ENCODE peak calls at places on chromosomes 1 and 21, in five cellular contexts. One of them, this sample, is unnamed.

GRCh38 chr1:44245066-44245465 is 31.8 kb downstream of the DMAP1 start:
- DNase-seq in bronchial epithelial cell: no peak
- DNase-seq in IMR-90: no peak
- DNase-seq in astrocyte: no peak
- DNase-seq in effector memory CD4-positive, alpha-beta T cell: no peak
- DNase-seq in this sample: no peak

GRCh38 chr1:20367626-20368025 is 77.0 kb downstream of the VWA5B1 start:
- DNase-seq in IMR-90: no peak
- DNase-seq in bronchial epithelial cell: no peak
- DNase-seq in astrocyte: no peak
- DNase-seq in effector memory CD4-positive, alpha-beta T cell: no peak
- DNase-seq in this sample: no peak

GRCh38 chr1:229165327-229165726 is 105.6 kb upstream of the RAB4A start:
- DNase-seq in effector memory CD4-positive, alpha-beta T cell: no peak
- DNase-seq in bronchial epithelial cell: no peak
- DNase-seq in IMR-90: no peak
- DNase-seq in astrocyte: no peak
- DNase-seq in this sample: no peak

GRCh38 chr1:10973552-10973951 is 38.9 kb upstream of the TARDBP start:
- DNase-seq in IMR-90: no peak
- DNase-seq in effector memory CD4-positive, alpha-beta T cell: no peak
- DNase-seq in astrocyte: peak; percentile 43
- DNase-seq in bronchial epithelial cell: no peak
- DNase-seq in this sample: peak; percentile 47

GRCh38 chr1:234316486-234316885 is 56.8 kb upstream of the COA6 start:
- DNase-seq in astrocyte: no peak
- DNase-seq in IMR-90: no peak
- DNase-seq in bronchial epithelial cell: no peak
- DNase-seq in effector memory CD4-positive, alpha-beta T cell: no peak
- DNase-seq in this sample: no peak

GRCh38 chr21:43866659-43867331 is 1.8 kb downstream of the AGPAT3 start:
- DNase-seq in effector memory CD4-positive, alpha-beta T cell: peak; percentile 58
- DNase-seq in astrocyte: no peak
- DNase-seq in bronchial epithelial cell: peak; percentile 40
- DNase-seq in IMR-90: no peak
- DNase-seq in this sample: peak; percentile 44

GRCh38 chr1:116232989-116233514 is 121.9 kb downstream of the MAB21L3 start:
- DNase-seq in IMR-90: no peak
- DNase-seq in astrocyte: no peak
- DNase-seq in effector memory CD4-positive, alpha-beta T cell: no peak
- DNase-seq in bronchial epithelial cell: no peak
- DNase-seq in this sample: no peak

GRCh38 chr1:179121159-179121938 is 39.5 kb downstream of the TOR3A start:
- DNase-seq in astrocyte: no peak
- DNase-seq in effector memory CD4-positive, alpha-beta T cell: no peak
- DNase-seq in bronchial epithelial cell: peak; percentile 26
- DNase-seq in IMR-90: peak; percentile 62
- DNase-seq in this sample: no peak

GRCh38 chr1:85846706-85847105 is 138.5 kb upstream of the ZNHIT6 start:
- DNase-seq in bronchial epithelial cell: peak; percentile 39
- DNase-seq in effector memory CD4-positive, alpha-beta T cell: no peak
- DNase-seq in IMR-90: no peak
- DNase-seq in astrocyte: no peak
- DNase-seq in this sample: no peak

GRCh38 chr1:155124503-155125463 is 2.9 kb upstream of the EFNA1 start:
- DNase-seq in IMR-90: peak; percentile 38
- DNase-seq in effector memory CD4-positive, alpha-beta T cell: no peak
- DNase-seq in bronchial epithelial cell: peak; percentile 69
- DNase-seq in astrocyte: peak; percentile 13
- DNase-seq in this sample: peak; percentile 85

GRCh38 chr1:1124508-1124785 is 8.6 kb upstream of the C1orf159 start:
- DNase-seq in IMR-90: no peak
- DNase-seq in effector memory CD4-positive, alpha-beta T cell: no peak
- DNase-seq in astrocyte: no peak
- DNase-seq in bronchial epithelial cell: no peak
- DNase-seq in this sample: no peak

GRCh38 chr1:60274422-60275419 is 201.2 kb upstream of the C1orf87 start:
- DNase-seq in astrocyte: no peak
- DNase-seq in bronchial epithelial cell: no peak
- DNase-seq in effector memory CD4-positive, alpha-beta T cell: no peak
- DNase-seq in IMR-90: no peak
- DNase-seq in this sample: no peak

GRCh38 chr1:33258788-33259274 is 2.5 kb downstream of the ZNF362 start:
- DNase-seq in IMR-90: no peak
- DNase-seq in astrocyte: no peak
- DNase-seq in bronchial epithelial cell: no peak
- DNase-seq in effector memory CD4-positive, alpha-beta T cell: no peak
- DNase-seq in this sample: no peak

GRCh38 chr1:224498574-224499170 is 64.1 kb upstream of the WDR26 start:
- DNase-seq in bronchial epithelial cell: peak; percentile 95
- DNase-seq in effector memory CD4-positive, alpha-beta T cell: no peak
- DNase-seq in astrocyte: peak; percentile 89
- DNase-seq in IMR-90: peak; percentile 76
- DNase-seq in this sample: peak; percentile 88

DNA sequence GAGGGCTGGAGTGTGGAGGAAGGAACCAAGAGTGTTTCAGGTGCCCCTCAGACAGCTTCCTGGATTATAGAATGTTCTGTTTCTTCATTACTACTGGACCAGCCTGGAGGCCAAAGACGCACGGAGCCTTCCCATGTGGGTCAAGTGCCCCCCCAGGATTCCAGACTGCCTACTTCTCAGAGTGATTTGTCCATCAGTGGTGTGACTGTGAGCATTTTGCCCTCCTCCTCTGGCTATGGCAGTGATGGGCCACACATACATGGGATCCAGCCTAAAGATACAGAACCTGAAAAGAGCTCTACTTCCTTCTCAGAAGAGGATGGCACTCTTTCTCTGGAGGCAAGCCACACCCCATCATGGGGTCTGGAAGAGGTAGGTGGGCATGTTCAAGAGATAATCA is 64.9 kb downstream of the MACF1 start:
- DNase-seq in effector memory CD4-positive, alpha-beta T cell: no peak
- DNase-seq in bronchial epithelial cell: no peak
- DNase-seq in IMR-90: no peak
- DNase-seq in astrocyte: no peak
- DNase-seq in this sample: no peak
- H3K4me3 ChIP-seq in effector memory CD4-positive, alpha-beta T cell: no peak overlapping the region
- H3K4me3 ChIP-seq in bronchial epithelial cell: no peak overlapping the region
- H3K4me3 ChIP-seq in IMR-90: no peak overlapping the region
- H3K4me3 ChIP-seq in astrocyte: no peak overlapping the region
- H3K4me3 ChIP-seq in this sample: peak overlapping the region; percentile 6

DNA sequence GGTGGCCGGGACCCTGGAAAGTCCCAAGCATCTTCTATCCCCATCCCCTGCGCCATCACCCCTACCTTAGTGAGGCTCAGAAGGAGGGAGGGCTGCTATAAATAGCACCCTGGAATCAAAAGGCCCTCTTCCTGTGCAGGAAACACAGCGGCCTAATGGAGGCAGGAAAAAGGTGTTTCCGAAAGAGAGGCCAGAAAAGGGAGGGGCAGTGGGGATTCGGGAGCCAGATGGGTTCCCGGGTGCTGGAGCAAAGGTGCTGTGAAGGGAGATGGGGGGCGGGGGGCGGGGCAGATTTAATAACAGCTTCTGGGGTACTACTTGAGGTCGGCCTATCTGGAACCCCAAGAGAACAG is 16.6 kb downstream of the NAV1 start:
- DNase-seq in astrocyte: no peak
- DNase-seq in effector memory CD4-positive, alpha-beta T cell: no peak
- DNase-seq in IMR-90: no peak
- DNase-seq in bronchial epithelial cell: no peak
- DNase-seq in this sample: no peak
- H3K4me3 ChIP-seq in astrocyte: no peak overlapping the region
- H3K4me3 ChIP-seq in effector memory CD4-positive, alpha-beta T cell: no peak overlapping the region
- H3K4me3 ChIP-seq in IMR-90: no peak overlapping the region
- H3K4me3 ChIP-seq in bronchial epithelial cell: no peak overlapping the region
- H3K4me3 ChIP-seq in this sample: no peak overlapping the region

DNA sequence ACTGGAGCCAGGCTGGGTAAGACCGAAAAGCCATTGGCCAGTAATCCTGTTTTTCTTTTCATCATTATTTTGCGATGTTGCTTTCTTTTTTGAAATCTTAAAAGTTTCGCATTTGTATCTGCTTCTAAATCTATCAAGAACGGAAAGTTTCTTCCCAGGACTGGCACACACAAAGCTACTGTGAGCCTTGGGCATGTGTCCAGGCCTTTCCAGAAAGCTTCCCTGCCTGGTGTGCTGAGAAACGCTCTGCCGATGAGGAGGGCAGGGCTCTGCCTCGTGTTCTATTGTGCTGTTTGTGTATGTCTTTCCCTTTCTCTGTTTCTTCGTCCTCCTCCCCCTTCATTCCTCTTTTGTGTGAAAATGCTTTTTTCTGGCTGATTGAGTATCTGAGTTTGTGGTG is 72.4 kb downstream of the RGL1 start:
- DNase-seq in effector memory CD4-positive, alpha-beta T cell: no peak
- DNase-seq in IMR-90: peak; percentile 31
- DNase-seq in astrocyte: peak; percentile 52
- DNase-seq in bronchial epithelial cell: no peak
- DNase-seq in this sample: no peak
- H3K4me3 ChIP-seq in effector memory CD4-positive, alpha-beta T cell: no peak overlapping the region
- H3K4me3 ChIP-seq in IMR-90: peak overlapping the region; percentile 0
- H3K4me3 ChIP-seq in astrocyte: peak overlapping the region; percentile 39
- H3K4me3 ChIP-seq in bronchial epithelial cell: no peak overlapping the region
- H3K4me3 ChIP-seq in this sample: no peak overlapping the region

DNA sequence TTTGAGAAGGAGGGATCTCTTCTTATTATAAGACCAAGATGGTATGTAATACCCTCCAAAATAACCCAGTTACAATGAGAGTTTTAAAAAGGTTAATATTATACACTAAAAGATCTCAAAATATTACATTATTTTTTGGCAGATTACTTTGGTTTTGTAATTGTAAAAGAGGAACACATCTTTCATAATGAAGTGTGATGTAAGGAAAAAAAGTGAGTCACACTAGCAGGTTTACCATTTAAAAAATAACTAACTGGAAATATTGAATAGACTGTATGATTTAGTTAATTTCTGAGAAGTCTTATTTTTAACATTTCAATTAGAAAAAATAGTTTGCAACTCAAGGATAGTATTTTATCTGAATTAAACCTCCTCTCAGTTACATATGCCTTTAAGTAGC is 1.1 kb downstream of the F5 start:
- DNase-seq in bronchial epithelial cell: peak; percentile 29
- DNase-seq in IMR-90: no peak
- DNase-seq in effector memory CD4-positive, alpha-beta T cell: no peak
- DNase-seq in astrocyte: no peak
- DNase-seq in this sample: no peak
- H3K4me3 ChIP-seq in bronchial epithelial cell: no peak overlapping the region
- H3K4me3 ChIP-seq in IMR-90: no peak overlapping the region
- H3K4me3 ChIP-seq in effector memory CD4-positive, alpha-beta T cell: no peak overlapping the region
- H3K4me3 ChIP-seq in astrocyte: no peak overlapping the region
- H3K4me3 ChIP-seq in this sample: no peak overlapping the region

DNA sequence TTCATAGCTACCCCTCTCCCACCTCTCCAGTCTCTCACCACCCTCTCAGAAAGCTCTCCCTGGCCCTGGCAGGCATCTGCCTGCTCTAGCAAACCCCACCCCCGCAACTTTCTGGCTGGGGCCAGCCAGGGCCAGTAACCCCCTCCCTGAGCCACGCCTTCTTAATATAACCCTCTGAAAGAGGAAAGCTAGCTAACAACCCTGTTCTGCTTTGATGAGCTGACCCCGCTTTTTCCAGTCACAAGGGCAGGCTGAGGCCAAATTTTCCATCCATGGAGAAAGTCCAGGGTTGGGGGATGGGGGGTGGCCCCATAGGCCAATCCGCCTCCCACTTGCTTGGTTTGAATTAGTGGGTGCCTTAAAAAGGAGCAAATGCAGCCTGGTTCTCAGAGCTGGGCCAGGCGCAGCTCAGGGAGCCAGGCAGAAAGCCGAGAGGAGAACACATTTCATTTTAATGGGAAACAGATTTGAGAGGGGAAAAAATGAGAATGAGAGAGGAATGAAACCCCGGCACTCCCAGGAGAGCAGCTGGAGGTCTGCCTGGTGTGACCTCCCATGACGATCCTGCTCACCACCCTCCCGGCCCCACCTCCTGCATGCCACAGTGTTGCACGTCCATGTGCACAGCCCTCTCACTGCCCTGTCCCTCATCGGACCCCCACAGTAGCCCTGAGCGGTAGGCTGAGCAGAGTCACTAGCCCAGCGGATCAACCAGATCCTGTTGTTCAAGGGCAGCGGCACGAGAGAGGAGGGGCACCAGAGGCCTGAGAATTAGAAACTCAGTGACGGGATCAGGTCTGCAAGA is 62.3 kb downstream of the OPTC start:
- DNase-seq in effector memory CD4-positive, alpha-beta T cell: no peak
- DNase-seq in bronchial epithelial cell: no peak
- DNase-seq in astrocyte: peak; percentile 74
- DNase-seq in IMR-90: peak; percentile 85
- DNase-seq in this sample: no peak
- H3K4me3 ChIP-seq in effector memory CD4-positive, alpha-beta T cell: no peak overlapping the region
- H3K4me3 ChIP-seq in bronchial epithelial cell: no peak overlapping the region
- H3K4me3 ChIP-seq in astrocyte: no peak overlapping the region
- H3K4me3 ChIP-seq in IMR-90: no peak overlapping the region
- H3K4me3 ChIP-seq in this sample: no peak overlapping the region

DNA sequence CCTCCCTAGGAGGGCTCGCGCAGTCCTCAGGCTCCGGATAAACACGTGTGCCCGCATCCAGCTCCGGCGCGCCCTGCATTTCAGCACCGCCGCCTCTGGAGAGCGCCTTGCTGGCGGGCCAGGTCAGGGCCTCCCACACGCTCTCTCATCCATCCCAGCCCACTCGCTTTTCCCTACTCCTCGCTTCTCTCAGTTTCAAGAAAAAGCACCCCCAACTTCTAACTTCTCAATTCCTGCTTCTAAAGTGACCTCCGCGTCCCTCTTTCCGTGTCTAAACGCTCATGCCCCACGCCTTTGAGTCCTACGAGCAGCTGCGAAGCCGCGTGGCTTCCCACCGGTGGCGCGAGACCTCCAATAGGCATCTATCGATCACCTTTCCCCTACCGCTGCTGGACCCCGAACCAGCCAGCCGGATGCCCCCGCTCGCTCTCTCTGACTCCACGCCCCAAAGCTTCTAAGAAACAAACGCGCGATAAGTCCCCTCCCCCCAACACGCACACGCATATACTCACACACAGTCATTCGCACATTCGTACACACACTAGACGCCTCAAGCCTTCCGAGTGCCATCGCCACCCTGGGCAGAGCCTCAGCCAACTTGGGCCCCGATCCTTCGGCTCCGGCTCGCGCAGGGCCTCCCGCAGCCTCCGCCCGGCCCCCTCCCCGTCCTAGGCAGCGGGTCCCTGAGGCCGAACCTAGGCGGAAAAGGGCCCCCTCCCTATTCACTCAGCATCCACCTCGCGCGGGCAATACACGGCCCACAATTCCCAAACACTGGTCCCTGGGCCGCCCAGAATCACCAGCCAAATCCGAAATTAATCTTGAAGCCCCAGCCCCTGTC is 1.1 kb downstream of the NMNAT2 start:
- DNase-seq in IMR-90: peak; percentile 43
- DNase-seq in astrocyte: peak; percentile 37
- DNase-seq in effector memory CD4-positive, alpha-beta T cell: no peak
- DNase-seq in bronchial epithelial cell: peak; percentile 34
- DNase-seq in this sample: peak; percentile 50
- H3K4me3 ChIP-seq in IMR-90: no peak overlapping the region
- H3K4me3 ChIP-seq in astrocyte: peak overlapping the region; percentile 46
- H3K4me3 ChIP-seq in effector memory CD4-positive, alpha-beta T cell: peak overlapping the region; percentile 12
- H3K4me3 ChIP-seq in bronchial epithelial cell: no peak overlapping the region
- H3K4me3 ChIP-seq in this sample: peak overlapping the region; percentile 18

DNA sequence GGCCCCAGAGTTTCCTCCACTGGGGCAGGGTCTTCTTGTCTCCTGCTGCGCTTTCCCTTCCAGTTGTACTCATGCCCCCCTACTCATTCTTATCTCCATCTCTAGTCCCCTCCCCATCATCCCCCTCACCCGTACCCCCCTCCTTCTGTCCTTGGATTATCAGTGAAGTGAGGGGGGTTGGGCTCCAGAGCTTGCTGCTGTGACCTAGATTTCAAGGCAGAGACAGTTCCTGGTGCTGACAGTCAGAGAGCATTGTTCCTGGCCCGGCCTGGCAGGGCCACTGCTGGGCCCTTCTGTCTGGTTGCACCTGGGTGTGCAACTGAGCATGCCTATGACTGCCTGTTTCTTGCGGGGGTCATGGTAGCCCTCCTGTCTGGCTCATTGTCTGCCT is 4.5 kb downstream of the PEA15 start:
- DNase-seq in effector memory CD4-positive, alpha-beta T cell: no peak
- DNase-seq in IMR-90: no peak
- DNase-seq in bronchial epithelial cell: no peak
- DNase-seq in astrocyte: no peak
- DNase-seq in this sample: no peak
- H3K4me3 ChIP-seq in effector memory CD4-positive, alpha-beta T cell: no peak overlapping the region
- H3K4me3 ChIP-seq in IMR-90: no peak overlapping the region
- H3K4me3 ChIP-seq in bronchial epithelial cell: no peak overlapping the region
- H3K4me3 ChIP-seq in astrocyte: peak overlapping the region; percentile 1
- H3K4me3 ChIP-seq in this sample: no peak overlapping the region